ENCODE peak calls at places on chromosome 11, in five cellular contexts. B is IMR-90; W is CD8-positive, alpha-beta memory T cell; X is cardiac septum; E is fibroblast of lung. R is an unnamed sample.

GRCh38 chr11:117862019-117862725 is 14.3 kb downstream of the FXYD6 start:
- DNase-seq in E (no peak), W (no peak), X (no peak), B (no peak), R (peak; percentile 56)

GRCh38 chr11:91163619-91164451 is 941.0 kb upstream of the CHORDC1 start:
- DNase-seq in E (peak; percentile 74), X (no peak), W (no peak), B (peak; percentile 34), R (no peak)

GRCh38 chr11:119363874-119364590 is 17.5 kb downstream of the USP2 start:
- DNase-seq in B (no peak), E (no peak), X (no peak), W (peak; percentile 48), R (no peak)

GRCh38 chr11:827861-828167 is at the start of gene CRACR2B:
- DNase-seq in E (no peak), B (no peak), W (no peak), X (no peak), R (no peak)

GRCh38 chr11:45170484-45170883 is 24.0 kb downstream of the PRDM11 start:
- DNase-seq in E (no peak), B (no peak), W (no peak), X (no peak), R (no peak)

GRCh38 chr11:11396290-11397042 is 43.4 kb upstream of the CSNK2A3 start:
- DNase-seq in B (peak; percentile 97), W (no peak), E (peak; percentile 80), X (no peak), R (no peak)

GRCh38 chr11:120057595-120058581 is 80.0 kb downstream of the TRIM29 start:
- DNase-seq in W (no peak), B (no peak), E (no peak), X (no peak), R (peak; percentile 47)

GRCh38 chr11:130737866-130738431 is 178.3 kb downstream of the SNX19 start:
- DNase-seq in W (no peak), E (peak; percentile 77), X (peak; percentile 79), B (peak; percentile 89), R (no peak)

GRCh38 chr11:46541593-46542371 is 52.0 kb downstream of the AMBRA1 start:
- DNase-seq in E (no peak), W (no peak), X (no peak), B (no peak), R (no peak)

GRCh38 chr11:83152245-83152644 is 4.7 kb upstream of the PCF11 start:
- DNase-seq in E (no peak), X (no peak), B (no peak), W (no peak), R (no peak)

GRCh38 chr11:73072935-73073481 is 69.1 kb downstream of the FCHSD2 start:
- DNase-seq in W (no peak), X (no peak), B (peak; percentile 12), E (peak; percentile 41), R (no peak)

GRCh38 chr11:35802221-35802620 is 139.6 kb downstream of the TRIM44 start:
- DNase-seq in E (no peak), W (no peak), X (no peak), B (no peak), R (no peak)

GRCh38 chr11:38937709-38938108 is 2339.7 kb upstream of the RAG2 start:
- DNase-seq in B (no peak), W (no peak), X (no peak), E (no peak), R (no peak)

GRCh38 chr11:113974741-113975470 is at the start of gene HTR3A:
- DNase-seq in E (peak; percentile 44), W (no peak), X (peak; percentile 85), B (no peak), R (peak; percentile 74)

GRCh38 chr11:288328-289144 is at the start of gene PGGHG:
- DNase-seq in E (no peak), B (no peak), W (peak; percentile 67), X (peak; percentile 95), R (no peak)

GRCh38 chr11:77467233-77467632 is 6.7 kb downstream of the PAK1 start:
- DNase-seq in W (no peak), B (peak; percentile 12), E (no peak), X (no peak), R (no peak)

GRCh38 chr11:60872124-60872951 is 5.0 kb downstream of the ZP1 start:
- DNase-seq in E (peak; percentile 89), X (no peak), W (no peak), B (peak; percentile 73), R (no peak)

GRCh38 chr11:69044111-69045013 is 4.4 kb upstream of the TPCN2 start:
- DNase-seq in X (peak; percentile 85), E (peak; percentile 83), B (peak; percentile 72), W (no peak), R (peak; percentile 76)

GRCh38 chr11:14119357-14119756 is 156.8 kb downstream of the SPON1 start:
- DNase-seq in X (no peak), E (no peak), B (no peak), W (no peak), R (no peak)

GRCh38 chr11:119361056-119361787 is 14.7 kb upstream of the MFRP start:
- DNase-seq in X (no peak), B (peak; percentile 87), E (peak; percentile 85), W (no peak), R (no peak)

GRCh38 chr11:35566885-35567284 is 41.5 kb upstream of the PAMR1 start:
- DNase-seq in E (no peak), B (no peak), W (no peak), X (no peak), R (no peak)

GRCh38 chr11:22539851-22540376 is 85.7 kb downstream of the FANCF start:
- DNase-seq in B (peak; percentile 28), E (peak; percentile 22), X (no peak), W (no peak), R (no peak)

GRCh38 chr11:10770626-10771254 is 19.7 kb downstream of the CTR9 start:
- DNase-seq in X (no peak), W (no peak), E (peak; percentile 63), B (peak; percentile 55), R (no peak)

GRCh38 chr11:12094872-12095800 is 15.3 kb upstream of the MICAL2 start:
- DNase-seq in B (no peak), W (no peak), E (no peak), X (no peak), R (no peak)

GRCh38 chr11:69471329-69472052 is 10.0 kb upstream of the LINC01488 start:
- DNase-seq in W (no peak), X (no peak), B (peak; percentile 61), E (no peak), R (no peak)

GRCh38 chr11:122045181-122045586 is 70.8 kb downstream of the BLID start:
- DNase-seq in W (no peak), X (no peak), E (peak; percentile 58), B (peak; percentile 92), R (no peak)

GRCh38 chr11:124657922-124658321 is 15.6 kb downstream of the SIAE start:
- DNase-seq in X (no peak), W (no peak), B (no peak), E (peak; percentile 15), R (no peak)

GRCh38 chr11:12156301-12157140 is 46.1 kb downstream of the MICAL2 start:
- DNase-seq in X (no peak), W (no peak), E (no peak), B (no peak), R (peak; percentile 54)

GRCh38 chr11:116641561-116642045 is 131.2 kb downstream of the BUD13 start:
- DNase-seq in W (no peak), E (no peak), B (no peak), X (no peak), R (no peak)

GRCh38 chr11:61092908-61093763 is 9.2 kb upstream of the CD5 start:
- DNase-seq in W (no peak), E (no peak), X (peak; percentile 51), B (no peak), R (no peak)

GRCh38 chr11:62501432-62501891 is 45.1 kb downstream of the AHNAK start:
- DNase-seq in B (peak; percentile 26), E (peak; percentile 22), X (no peak), W (no peak), R (no peak)

GRCh38 chr11:27204527-27204926 is 158.5 kb downstream of the CCDC34 start:
- DNase-seq in E (no peak), W (no peak), B (no peak), X (no peak), R (no peak)

GRCh38 chr11:2513441-2513840 is 68.6 kb downstream of the KCNQ1 start:
- DNase-seq in X (peak; percentile 61), B (no peak), E (no peak), W (no peak), R (no peak)